ENCODE peak calls at places on chromosome 13, in six cellular contexts. One of them, this sample, is unnamed.

GRCh38 chr13:107883561-107884175 is 331.7 kb downstream of the LIG4 start:
- DNase-seq in hepatocyte: no peak
- DNase-seq in thoracic aorta: no peak
- DNase-seq in posterior cingulate gyrus: no peak
- DNase-seq in aorta: no peak
- DNase-seq in fibroblast of gingiva: no peak
- DNase-seq in this sample: no peak

GRCh38 chr13:57748096-57748495 is 116.6 kb downstream of the PCDH17 start:
- DNase-seq in fibroblast of gingiva: no peak
- DNase-seq in thoracic aorta: no peak
- DNase-seq in aorta: no peak
- DNase-seq in posterior cingulate gyrus: no peak
- DNase-seq in hepatocyte: no peak
- DNase-seq in this sample: no peak

GRCh38 chr13:23952796-23953195 is 55.5 kb upstream of the C1QTNF9B start:
- DNase-seq in aorta: no peak
- DNase-seq in posterior cingulate gyrus: no peak
- DNase-seq in hepatocyte: no peak
- DNase-seq in fibroblast of gingiva: no peak
- DNase-seq in thoracic aorta: no peak
- DNase-seq in this sample: no peak

GRCh38 chr13:50290186-50290585 is 274.9 kb downstream of the KCNRG start:
- DNase-seq in aorta: no peak
- DNase-seq in hepatocyte: no peak
- DNase-seq in thoracic aorta: no peak
- DNase-seq in fibroblast of gingiva: no peak
- DNase-seq in posterior cingulate gyrus: no peak
- DNase-seq in this sample: no peak

GRCh38 chr13:25821761-25822160 is 230.1 kb downstream of the SHISA2 start:
- DNase-seq in hepatocyte: no peak
- DNase-seq in posterior cingulate gyrus: no peak
- DNase-seq in aorta: no peak
- DNase-seq in thoracic aorta: no peak
- DNase-seq in fibroblast of gingiva: no peak
- DNase-seq in this sample: no peak

GRCh38 chr13:101217086-101217485 is 199.2 kb downstream of the NALCN start:
- DNase-seq in posterior cingulate gyrus: no peak
- DNase-seq in thoracic aorta: no peak
- DNase-seq in hepatocyte: no peak
- DNase-seq in aorta: no peak
- DNase-seq in fibroblast of gingiva: peak; percentile 59
- DNase-seq in this sample: no peak

GRCh38 chr13:62375653-62376052 is 960.0 kb upstream of the PCDH20 start:
- DNase-seq in posterior cingulate gyrus: no peak
- DNase-seq in hepatocyte: no peak
- DNase-seq in aorta: no peak
- DNase-seq in fibroblast of gingiva: no peak
- DNase-seq in thoracic aorta: no peak
- DNase-seq in this sample: no peak

GRCh38 chr13:98299243-98299953 is 122.3 kb upstream of the RNF113B start:
- DNase-seq in fibroblast of gingiva: no peak
- DNase-seq in thoracic aorta: no peak
- DNase-seq in posterior cingulate gyrus: no peak
- DNase-seq in hepatocyte: no peak
- DNase-seq in aorta: no peak
- DNase-seq in this sample: no peak

GRCh38 chr13:50526771-50527567 is 316.5 kb downstream of the DLEU7 start:
- DNase-seq in thoracic aorta: no peak
- DNase-seq in hepatocyte: no peak
- DNase-seq in fibroblast of gingiva: no peak
- DNase-seq in aorta: no peak
- DNase-seq in posterior cingulate gyrus: peak; percentile 68
- DNase-seq in this sample: no peak

GRCh38 chr13:30744056-30744684 is 8.8 kb downstream of the ALOX5AP start:
- DNase-seq in thoracic aorta: no peak
- DNase-seq in fibroblast of gingiva: no peak
- DNase-seq in hepatocyte: peak; percentile 32
- DNase-seq in aorta: peak; percentile 76
- DNase-seq in posterior cingulate gyrus: no peak
- DNase-seq in this sample: no peak

GRCh38 chr13:87925006-87925405 is 253.8 kb downstream of the SLITRK5 start:
- DNase-seq in aorta: no peak
- DNase-seq in fibroblast of gingiva: no peak
- DNase-seq in hepatocyte: no peak
- DNase-seq in thoracic aorta: no peak
- DNase-seq in posterior cingulate gyrus: no peak
- DNase-seq in this sample: no peak

GRCh38 chr13:50715402-50716146 is 127.9 kb downstream of the DLEU7 start:
- DNase-seq in aorta: no peak
- DNase-seq in hepatocyte: no peak
- DNase-seq in thoracic aorta: no peak
- DNase-seq in fibroblast of gingiva: no peak
- DNase-seq in posterior cingulate gyrus: no peak
- DNase-seq in this sample: peak; percentile 17

GRCh38 chr13:42525035-42525504 is 48.9 kb upstream of the TNFSF11 start:
- DNase-seq in aorta: no peak
- DNase-seq in fibroblast of gingiva: peak; percentile 65
- DNase-seq in hepatocyte: peak; percentile 47
- DNase-seq in thoracic aorta: no peak
- DNase-seq in posterior cingulate gyrus: no peak
- DNase-seq in this sample: no peak

GRCh38 chr13:52399037-52399436 is 6.9 kb downstream of the THSD1 start:
- DNase-seq in fibroblast of gingiva: no peak
- DNase-seq in hepatocyte: no peak
- DNase-seq in posterior cingulate gyrus: no peak
- DNase-seq in thoracic aorta: no peak
- DNase-seq in aorta: no peak
- DNase-seq in this sample: no peak

GRCh38 chr13:33728271-33729037 is 89.5 kb upstream of the RFC3 start:
- DNase-seq in aorta: no peak
- DNase-seq in thoracic aorta: no peak
- DNase-seq in hepatocyte: no peak
- DNase-seq in fibroblast of gingiva: no peak
- DNase-seq in posterior cingulate gyrus: no peak
- DNase-seq in this sample: no peak

GRCh38 chr13:44818428-44818827 is 170.8 kb downstream of the NUFIP1 start:
- DNase-seq in fibroblast of gingiva: no peak
- DNase-seq in posterior cingulate gyrus: no peak
- DNase-seq in hepatocyte: peak; percentile 44
- DNase-seq in aorta: no peak
- DNase-seq in thoracic aorta: no peak
- DNase-seq in this sample: no peak

GRCh38 chr13:44302233-44302632 is 71.4 kb upstream of the SERP2 start:
- DNase-seq in fibroblast of gingiva: no peak
- DNase-seq in aorta: no peak
- DNase-seq in posterior cingulate gyrus: no peak
- DNase-seq in hepatocyte: no peak
- DNase-seq in thoracic aorta: no peak
- DNase-seq in this sample: no peak

GRCh38 chr13:70353096-70353495 is 244.8 kb upstream of the KLHL1 start:
- DNase-seq in fibroblast of gingiva: no peak
- DNase-seq in posterior cingulate gyrus: no peak
- DNase-seq in aorta: no peak
- DNase-seq in thoracic aorta: no peak
- DNase-seq in hepatocyte: no peak
- DNase-seq in this sample: no peak

GRCh38 chr13:44051923-44052322 is 172.2 kb downstream of the LACC1 start:
- DNase-seq in thoracic aorta: no peak
- DNase-seq in aorta: no peak
- DNase-seq in posterior cingulate gyrus: no peak
- DNase-seq in hepatocyte: peak; percentile 51
- DNase-seq in fibroblast of gingiva: no peak
- DNase-seq in this sample: no peak

GRCh38 chr13:95698047-95698749 is 21.3 kb downstream of the DNAJC3 start:
- DNase-seq in posterior cingulate gyrus: no peak
- DNase-seq in hepatocyte: peak; percentile 19
- DNase-seq in thoracic aorta: no peak
- DNase-seq in fibroblast of gingiva: no peak
- DNase-seq in aorta: no peak
- DNase-seq in this sample: no peak